ENCODE peak calls at places on chromosome X, in five cellular contexts. One of them, this sample, is unnamed.
A peak's percentile ranks its signal among the peaks of the same experiment; 100 is the strongest.

GRCh38 chrX:70030242-70030823 is 19.4 kb downstream of the AWAT2 start:
- DNase-seq in memory B cell: no peak
- DNase-seq in cardiac muscle cell: peak; percentile 78
- DNase-seq in cardiac fibroblast: peak; percentile 72
- DNase-seq in GM23338: peak; percentile 70
- DNase-seq in this sample: peak; percentile 28

GRCh38 chrX:13716905-13717304 is 17.5 kb downstream of the TRAPPC2 start:
- DNase-seq in memory B cell: no peak
- DNase-seq in cardiac muscle cell: no peak
- DNase-seq in cardiac fibroblast: no peak
- DNase-seq in GM23338: peak; percentile 8
- DNase-seq in this sample: no peak

GRCh38 chrX:148580016-148580415 is 79.6 kb downstream of the AFF2 start:
- DNase-seq in memory B cell: no peak
- DNase-seq in cardiac muscle cell: no peak
- DNase-seq in cardiac fibroblast: no peak
- DNase-seq in GM23338: no peak
- DNase-seq in this sample: no peak

GRCh38 chrX:154029439-154029838 is 9.7 kb upstream of the IRAK1 start:
- DNase-seq in memory B cell: no peak
- DNase-seq in cardiac muscle cell: no peak
- DNase-seq in cardiac fibroblast: no peak
- DNase-seq in GM23338: no peak
- DNase-seq in this sample: no peak

GRCh38 chrX:68415289-68415688 is 18.0 kb downstream of the OPHN1 start:
- DNase-seq in memory B cell: no peak
- DNase-seq in cardiac muscle cell: peak; percentile 72
- DNase-seq in cardiac fibroblast: peak; percentile 26
- DNase-seq in GM23338: no peak
- DNase-seq in this sample: no peak

GRCh38 chrX:136781180-136781797 is 557 bp upstream of the ARHGEF6 start:
- DNase-seq in memory B cell: no peak
- DNase-seq in cardiac muscle cell: peak; percentile 26
- DNase-seq in cardiac fibroblast: peak; percentile 56
- DNase-seq in GM23338: no peak
- DNase-seq in this sample: no peak

GRCh38 chrX:54447461-54447860 is 7.3 kb downstream of the TSR2 start:
- DNase-seq in memory B cell: no peak
- DNase-seq in cardiac muscle cell: peak; percentile 23
- DNase-seq in cardiac fibroblast: peak; percentile 16
- DNase-seq in GM23338: peak; percentile 45
- DNase-seq in this sample: no peak

GRCh38 chrX:69932323-69932722 is 117.4 kb downstream of the AWAT2 start:
- DNase-seq in memory B cell: no peak
- DNase-seq in cardiac muscle cell: no peak
- DNase-seq in cardiac fibroblast: no peak
- DNase-seq in GM23338: no peak
- DNase-seq in this sample: no peak

GRCh38 chrX:101025126-101025525 is 26.8 kb downstream of the TRMT2B start:
- DNase-seq in memory B cell: no peak
- DNase-seq in cardiac muscle cell: no peak
- DNase-seq in cardiac fibroblast: no peak
- DNase-seq in GM23338: no peak
- DNase-seq in this sample: no peak

GRCh38 chrX:150690126-150690525 is 3.1 kb upstream of the MTMR1 start:
- DNase-seq in memory B cell: no peak
- DNase-seq in cardiac muscle cell: peak; percentile 74
- DNase-seq in cardiac fibroblast: peak; percentile 81
- DNase-seq in GM23338: no peak
- DNase-seq in this sample: no peak

GRCh38 chrX:78375894-78376293 is 48.5 kb upstream of the CYSLTR1 start:
- DNase-seq in memory B cell: no peak
- DNase-seq in cardiac muscle cell: no peak
- DNase-seq in cardiac fibroblast: peak; percentile 1
- DNase-seq in GM23338: peak; percentile 1
- DNase-seq in this sample: no peak

GRCh38 chrX:46325312-46325877 is 219.8 kb downstream of the ZNF674 start:
- DNase-seq in memory B cell: no peak
- DNase-seq in cardiac muscle cell: peak; percentile 57
- DNase-seq in cardiac fibroblast: peak; percentile 68
- DNase-seq in GM23338: peak; percentile 58
- DNase-seq in this sample: no peak

GRCh38 chrX:153582896-153583295 is 16.0 kb downstream of the CCNQ start:
- DNase-seq in memory B cell: peak; percentile 69
- DNase-seq in cardiac muscle cell: peak; percentile 51
- DNase-seq in cardiac fibroblast: peak; percentile 36
- DNase-seq in GM23338: no peak
- DNase-seq in this sample: peak; percentile 49

GRCh38 chrX:139647597-139647996 is 60.4 kb downstream of the MCF2 start:
- DNase-seq in memory B cell: no peak
- DNase-seq in cardiac muscle cell: no peak
- DNase-seq in cardiac fibroblast: no peak
- DNase-seq in GM23338: no peak
- DNase-seq in this sample: no peak

GRCh38 chrX:136126371-136126770 is 21.0 kb upstream of the FHL1 start:
- DNase-seq in memory B cell: no peak
- DNase-seq in cardiac muscle cell: no peak
- DNase-seq in cardiac fibroblast: no peak
- DNase-seq in GM23338: no peak
- DNase-seq in this sample: no peak

GRCh38 chrX:48520976-48521352 is 644 bp upstream of the EBP start:
- DNase-seq in memory B cell: no peak
- DNase-seq in cardiac muscle cell: no peak
- DNase-seq in cardiac fibroblast: no peak
- DNase-seq in GM23338: peak; percentile 56
- DNase-seq in this sample: peak; percentile 51

GRCh38 chrX:128106630-128107029 is 54.4 kb upstream of the ACTRT1 start:
- DNase-seq in memory B cell: no peak
- DNase-seq in cardiac muscle cell: no peak
- DNase-seq in cardiac fibroblast: no peak
- DNase-seq in GM23338: peak; percentile 50
- DNase-seq in this sample: no peak

GRCh38 chrX:11766487-11766886 is 8.4 kb downstream of the MSL3 start:
- DNase-seq in memory B cell: no peak
- DNase-seq in cardiac muscle cell: no peak
- DNase-seq in cardiac fibroblast: no peak
- DNase-seq in GM23338: no peak
- DNase-seq in this sample: no peak

GRCh38 chrX:13688384-13688771 is 550 bp upstream of the RAB9A start:
- DNase-seq in memory B cell: no peak
- DNase-seq in cardiac muscle cell: no peak
- DNase-seq in cardiac fibroblast: no peak
- DNase-seq in GM23338: no peak
- DNase-seq in this sample: no peak

GRCh38 chrX:136588060-136588459 is 56.0 kb downstream of the VGLL1 start:
- DNase-seq in memory B cell: no peak
- DNase-seq in cardiac muscle cell: no peak
- DNase-seq in cardiac fibroblast: no peak
- DNase-seq in GM23338: no peak
- DNase-seq in this sample: no peak

GRCh38 chrX:30275498-30275897 is 28.6 kb downstream of the MAGEB1 start:
- DNase-seq in memory B cell: no peak
- DNase-seq in cardiac muscle cell: peak; percentile 38
- DNase-seq in cardiac fibroblast: peak; percentile 35
- DNase-seq in GM23338: peak; percentile 15
- DNase-seq in this sample: no peak

GRCh38 chrX:38891641-38892413 is 90.6 kb downstream of the MID1IP1 start:
- DNase-seq in memory B cell: no peak
- DNase-seq in cardiac muscle cell: no peak
- DNase-seq in cardiac fibroblast: no peak
- DNase-seq in GM23338: no peak
- DNase-seq in this sample: no peak

GRCh38 chrX:139126493-139126892 is 404.0 kb upstream of the F9 start:
- DNase-seq in memory B cell: no peak
- DNase-seq in cardiac muscle cell: no peak
- DNase-seq in cardiac fibroblast: no peak
- DNase-seq in GM23338: peak; percentile 82
- DNase-seq in this sample: no peak

GRCh38 chrX:119201570-119201969 is 34.5 kb upstream of the PGRMC1 start:
- DNase-seq in memory B cell: no peak
- DNase-seq in cardiac muscle cell: no peak
- DNase-seq in cardiac fibroblast: no peak
- DNase-seq in GM23338: no peak
- DNase-seq in this sample: no peak

GRCh38 chrX:66399273-66399672 is 235.2 kb downstream of the HEPH start:
- DNase-seq in memory B cell: no peak
- DNase-seq in cardiac muscle cell: no peak
- DNase-seq in cardiac fibroblast: no peak
- DNase-seq in GM23338: no peak
- DNase-seq in this sample: no peak

GRCh38 chrX:2627272-2627867 is 63.7 kb upstream of the CD99 start:
- DNase-seq in memory B cell: no peak
- DNase-seq in cardiac muscle cell: peak; percentile 55
- DNase-seq in cardiac fibroblast: peak; percentile 61
- DNase-seq in GM23338: peak; percentile 82
- DNase-seq in this sample: no peak

GRCh38 chrX:82218361-82218760 is 1016.5 kb downstream of the SH3BGRL start:
- DNase-seq in memory B cell: no peak
- DNase-seq in cardiac muscle cell: no peak
- DNase-seq in cardiac fibroblast: no peak
- DNase-seq in GM23338: peak; percentile 43
- DNase-seq in this sample: no peak

GRCh38 chrX:80550722-80551121 is 130.5 kb downstream of the TENT5D start:
- DNase-seq in memory B cell: no peak
- DNase-seq in cardiac muscle cell: no peak
- DNase-seq in cardiac fibroblast: no peak
- DNase-seq in GM23338: peak; percentile 43
- DNase-seq in this sample: no peak

GRCh38 chrX:39755152-39756032 is 342.4 kb downstream of the BCOR start:
- DNase-seq in memory B cell: no peak
- DNase-seq in cardiac muscle cell: peak; percentile 94
- DNase-seq in cardiac fibroblast: peak; percentile 94
- DNase-seq in GM23338: no peak
- DNase-seq in this sample: peak; percentile 25

GRCh38 chrX:73289039-73289438 is 74.4 kb upstream of the NAP1L2 start:
- DNase-seq in memory B cell: no peak
- DNase-seq in cardiac muscle cell: no peak
- DNase-seq in cardiac fibroblast: no peak
- DNase-seq in GM23338: peak; percentile 51
- DNase-seq in this sample: no peak

GRCh38 chrX:46575991-46576392 is 2.4 kb downstream of the CHST7 start:
- DNase-seq in memory B cell: no peak
- DNase-seq in cardiac muscle cell: peak; percentile 74
- DNase-seq in cardiac fibroblast: peak; percentile 66
- DNase-seq in GM23338: peak; percentile 17
- DNase-seq in this sample: no peak

GRCh38 chrX:40867352-40867751 is 132.0 kb upstream of the MED14 start:
- DNase-seq in memory B cell: no peak
- DNase-seq in cardiac muscle cell: peak; percentile 56
- DNase-seq in cardiac fibroblast: peak; percentile 54
- DNase-seq in GM23338: no peak
- DNase-seq in this sample: no peak